ENCODE peak calls at places on chromosomes 13 and 19, in four cellular contexts. One of them, this sample, is unnamed. For H3K27me3, the result is how much of the 10 kb centered on the place peaks cover.

GRCh38 chr13:48185018-48185417 is 48.0 kb upstream of the ITM2B start:
- DNase-seq in heart left ventricle: no peak
- DNase-seq in IMR-90: no peak
- DNase-seq in K562: no peak
- DNase-seq in this sample: no peak

GRCh38 chr19:28549680-28550277 is 663.2 kb downstream of the UQCRFS1 start:
- DNase-seq in heart left ventricle: no peak
- DNase-seq in IMR-90: no peak
- DNase-seq in K562: no peak
- DNase-seq in this sample: no peak

GRCh38 chr13:41610426-41610825 is 153.1 kb downstream of the RGCC start:
- DNase-seq in heart left ventricle: peak
- DNase-seq in IMR-90: peak
- DNase-seq in K562: no peak
- DNase-seq in this sample: peak

GRCh38 chr13:52994051-52994450 is 34.6 kb upstream of the OLFM4 start:
- DNase-seq in heart left ventricle: no peak
- DNase-seq in IMR-90: no peak
- DNase-seq in K562: no peak
- DNase-seq in this sample: no peak

GRCh38 chr13:112363867-112364528 is 12.2 kb upstream of the SPACA7 start:
- DNase-seq in heart left ventricle: no peak
- DNase-seq in IMR-90: no peak
- DNase-seq in K562: no peak
- DNase-seq in this sample: no peak

GRCh38 chr19:33242911-33243310 is 17.3 kb upstream of the SLC7A10 start:
- DNase-seq in heart left ventricle: no peak
- DNase-seq in IMR-90: no peak
- DNase-seq in K562: no peak
- DNase-seq in this sample: no peak

GRCh38 chr13:49455016-49455398 is 10.9 kb downstream of the SETDB2 start:
- DNase-seq in heart left ventricle: no peak
- DNase-seq in IMR-90: no peak
- DNase-seq in K562: no peak
- DNase-seq in this sample: no peak

GRCh38 chr19:35169226-35169995 is 14.9 kb downstream of the FXYD5 start:
- DNase-seq in heart left ventricle: no peak
- DNase-seq in IMR-90: no peak
- DNase-seq in K562: no peak
- DNase-seq in this sample: no peak

GRCh38 chr13:73142091-73142490 is 83.3 kb downstream of the KLF5 start:
- DNase-seq in heart left ventricle: no peak
- DNase-seq in IMR-90: no peak
- DNase-seq in K562: no peak
- DNase-seq in this sample: peak

GRCh38 chr19:4742717-4743646 is 19.3 kb upstream of the DPP9 start:
- DNase-seq in heart left ventricle: no peak
- DNase-seq in IMR-90: no peak
- DNase-seq in K562: no peak
- DNase-seq in this sample: no peak

GRCh38 chr19:17718467-17718987 is 753 bp upstream of the MAP1S start:
- DNase-seq in heart left ventricle: no peak
- DNase-seq in IMR-90: no peak
- DNase-seq in K562: peak
- DNase-seq in this sample: no peak

GRCh38 chr19:33771308-33772101 is 25.2 kb upstream of the KCTD15 start:
- DNase-seq in heart left ventricle: peak
- DNase-seq in IMR-90: peak
- DNase-seq in K562: peak
- DNase-seq in this sample: peak

GRCh38 chr13:30354481-30355404 is 47.4 kb upstream of the KATNAL1 start:
- DNase-seq in heart left ventricle: no peak
- DNase-seq in IMR-90: no peak
- DNase-seq in K562: no peak
- DNase-seq in this sample: no peak

GRCh38 chr13:99385940-99386339 is 78.7 kb upstream of the GPR183 start:
- DNase-seq in heart left ventricle: no peak
- DNase-seq in IMR-90: no peak
- DNase-seq in K562: no peak
- DNase-seq in this sample: no peak

GRCh38 chr13:41015920-41016319 is 3.2 kb downstream of the ELF1 start:
- DNase-seq in heart left ventricle: no peak
- DNase-seq in IMR-90: no peak
- DNase-seq in K562: no peak
- DNase-seq in this sample: no peak

GRCh38 chr13:103757361-103757760 is 691.1 kb upstream of the SLC10A2 start:
- DNase-seq in heart left ventricle: no peak
- DNase-seq in IMR-90: no peak
- DNase-seq in K562: no peak
- DNase-seq in this sample: no peak

GRCh38 chr19:51259348-51260245 is 8.7 kb downstream of the SIGLECL1 start:
- DNase-seq in heart left ventricle: no peak
- DNase-seq in IMR-90: peak
- DNase-seq in K562: peak
- DNase-seq in this sample: peak

GRCh38 chr19:35717665-35718344 is at the start of gene KMT2B:
- DNase-seq in heart left ventricle: peak
- DNase-seq in IMR-90: no peak
- DNase-seq in K562: peak
- DNase-seq in this sample: no peak

GRCh38 chr13:21663197-21663596 is 7.7 kb upstream of the FGF9 start:
- DNase-seq in heart left ventricle: no peak
- DNase-seq in IMR-90: no peak
- DNase-seq in K562: no peak
- DNase-seq in this sample: no peak

GRCh38 chr19:48108997-48109782 is 1.4 kb downstream of the PLA2G4C start:
- DNase-seq in heart left ventricle: no peak
- DNase-seq in IMR-90: no peak
- DNase-seq in K562: no peak
- DNase-seq in this sample: no peak

DNA sequence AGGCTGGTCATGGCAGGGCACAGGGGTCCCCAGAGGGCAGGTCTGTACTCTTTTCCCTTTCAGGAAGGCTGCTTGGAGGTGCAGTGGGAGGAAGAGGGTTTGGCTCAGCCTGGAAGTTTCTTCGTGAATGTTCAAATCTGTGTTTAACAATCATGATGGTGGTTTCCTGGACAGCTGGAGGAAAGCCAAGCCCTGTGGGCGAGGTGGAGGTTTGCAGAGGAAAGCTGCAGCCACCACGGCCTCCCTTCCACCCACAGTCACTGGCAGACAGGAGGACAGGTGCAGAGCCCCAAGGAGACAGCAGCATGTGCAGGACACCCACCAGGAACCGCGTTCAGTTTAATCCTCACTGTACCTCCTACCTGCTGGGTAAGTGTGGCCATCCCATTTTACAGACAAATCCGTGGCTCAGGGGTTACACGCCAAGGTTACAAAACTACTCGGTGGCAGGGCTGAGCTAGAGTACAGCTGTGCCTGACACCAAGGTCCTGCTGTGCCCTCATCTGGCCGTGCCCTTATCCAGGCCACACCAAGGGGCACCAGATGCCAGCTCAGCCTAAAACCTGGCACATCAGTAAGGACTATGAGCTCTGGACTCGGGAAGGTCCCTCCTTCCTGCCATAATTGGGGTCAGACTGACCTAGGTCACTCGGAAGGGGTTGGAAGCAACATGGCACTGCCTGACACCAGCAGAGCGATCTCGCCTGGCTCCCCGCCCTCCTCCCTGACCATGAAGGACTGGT is 34.1 kb downstream of the SUGP2 start:
- DNase-seq in heart left ventricle: no peak
- DNase-seq in IMR-90: peak
- DNase-seq in K562: no peak
- DNase-seq in this sample: peak
- H3K27me3 ChIP-seq in heart left ventricle: under half
- H3K27me3 ChIP-seq in IMR-90: under half
- H3K27me3 ChIP-seq in K562: under half
- H3K27me3 ChIP-seq in this sample: under half

GRCh38 chr19:13008926-13009787 is 13.9 kb downstream of the NFIX start:
- DNase-seq in heart left ventricle: no peak
- DNase-seq in IMR-90: no peak
- DNase-seq in K562: no peak
- DNase-seq in this sample: no peak
- H3K27me3 ChIP-seq in heart left ventricle: under half
- H3K27me3 ChIP-seq in IMR-90: under half
- H3K27me3 ChIP-seq in K562: under half
- H3K27me3 ChIP-seq in this sample: under half

DNA sequence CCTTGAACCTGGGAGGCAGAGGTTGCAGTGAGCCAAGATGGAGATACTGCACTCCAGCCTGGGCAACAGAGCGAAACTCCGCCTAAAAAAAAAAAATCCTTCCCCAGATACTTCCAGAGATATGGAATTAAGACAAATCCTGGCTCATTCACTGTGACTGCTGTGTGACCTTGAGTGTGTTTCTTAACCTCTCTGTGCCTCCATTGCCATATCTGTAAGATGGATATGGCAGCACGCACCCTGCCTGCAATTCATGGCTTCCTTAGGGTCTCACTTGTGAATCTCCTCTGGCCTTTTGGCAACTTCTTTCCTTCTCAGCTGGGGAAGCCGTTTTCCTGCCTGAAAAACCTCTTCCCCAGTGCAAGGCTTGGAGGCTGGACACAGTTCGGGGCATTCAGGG is 33.8 kb upstream of the ONECUT3 start:
- DNase-seq in heart left ventricle: no peak
- DNase-seq in IMR-90: no peak
- DNase-seq in K562: no peak
- DNase-seq in this sample: no peak
- H3K27me3 ChIP-seq in heart left ventricle: under half
- H3K27me3 ChIP-seq in IMR-90: half or more
- H3K27me3 ChIP-seq in K562: under half
- H3K27me3 ChIP-seq in this sample: under half

GRCh38 chr13:39768962-39769361 is 113.5 kb downstream of the COG6 start:
- DNase-seq in heart left ventricle: no peak
- DNase-seq in IMR-90: no peak
- DNase-seq in K562: no peak
- DNase-seq in this sample: no peak

GRCh38 chr13:39765801-39766463 is 110.5 kb downstream of the COG6 start:
- DNase-seq in heart left ventricle: peak
- DNase-seq in IMR-90: no peak
- DNase-seq in K562: no peak
- DNase-seq in this sample: peak

GRCh38 chr13:39767791-39768564 is 112.5 kb downstream of the COG6 start:
- DNase-seq in heart left ventricle: no peak
- DNase-seq in IMR-90: no peak
- DNase-seq in K562: no peak
- DNase-seq in this sample: no peak

GRCh38 chr13:39770514-39770913 is 115.1 kb downstream of the COG6 start:
- DNase-seq in heart left ventricle: no peak
- DNase-seq in IMR-90: no peak
- DNase-seq in K562: no peak
- DNase-seq in this sample: no peak

GRCh38 chr13:39766464-39767167 is 111.2 kb downstream of the COG6 start:
- DNase-seq in heart left ventricle: no peak
- DNase-seq in IMR-90: no peak
- DNase-seq in K562: no peak
- DNase-seq in this sample: no peak
- H3K27me3 ChIP-seq in heart left ventricle: under half
- H3K27me3 ChIP-seq in IMR-90: under half
- H3K27me3 ChIP-seq in K562: under half
- H3K27me3 ChIP-seq in this sample: under half

This sample was measured in endothelial cell of umbilical vein.